ENCODE peak calls at places on chromosomes 11 and 22, in eight cellular contexts. V is AG08396, T is H9, D is WTC11, B is ovary, X is NCI-H460, G is endothelial cell of umbilical vein, L is heart left ventricle. Z is an unnamed sample.

GRCh38 chr11:117815262-117815803 is 9.2 kb downstream of the FXYD2 start:
- DNase-seq in G (no peak), B (no peak), T (no peak), V (no peak), L (no peak), D (no peak), X (no peak), Z (no peak)

GRCh38 chr11:31657091-31657490 is 147.5 kb downstream of the ELP4 start:
- DNase-seq in T (no peak), D (no peak), V (no peak), G (no peak), L (no peak), B (no peak), X (no peak), Z (no peak)

GRCh38 chr22:39518124-39518786 is 2.1 kb upstream of the ATF4 start:
- DNase-seq in T (no peak), B (no peak), D (no peak), L (no peak), V (no peak), G (no peak), X (no peak), Z (no peak)

GRCh38 chr11:104934594-104934993 is 33.8 kb downstream of the CASP4 start:
- DNase-seq in V (no peak), T (no peak), D (no peak), B (no peak), L (no peak), X (no peak), G (no peak), Z (no peak)

GRCh38 chr11:128179049-128179448 is 408.3 kb downstream of the ETS1 start:
- DNase-seq in D (no peak), T (no peak), G (no peak), V (no peak), X (no peak), L (no peak), B (no peak), Z (no peak)

GRCh38 chr11:73198677-73199076 is 19.4 kb upstream of the P2RY2 start:
- DNase-seq in B (no peak), D (peak; percentile 4), G (peak; percentile 81), T (peak; percentile 33), V (no peak), X (peak; percentile 12), L (no peak), Z (no peak)

GRCh38 chr11:123431619-123432018 is 1.6 kb downstream of the GRAMD1B start:
- DNase-seq in D (no peak), V (no peak), B (no peak), T (no peak), G (peak; percentile 66), L (no peak), X (no peak), Z (no peak)

GRCh38 chr22:35630387-35630793 is 13.3 kb upstream of the MB start:
- DNase-seq in T (peak; percentile 57), G (no peak), V (peak; percentile 58), X (no peak), L (no peak), D (no peak), B (no peak), Z (no peak)

GRCh38 chr22:46625113-46625842 is 5.1 kb downstream of the GRAMD4 start:
- DNase-seq in B (no peak), X (no peak), D (no peak), T (no peak), G (no peak), V (no peak), L (no peak), Z (no peak)

GRCh38 chr11:116638463-116638862 is 134.3 kb downstream of the BUD13 start:
- DNase-seq in V (no peak), T (no peak), X (no peak), B (no peak), G (no peak), D (no peak), L (no peak), Z (no peak)

GRCh38 chr11:128222245-128222959 is 365.0 kb downstream of the ETS1 start:
- DNase-seq in B (no peak), X (no peak), V (no peak), G (peak; percentile 39), D (no peak), L (no peak), T (no peak), Z (no peak)

GRCh38 chr11:34266987-34267386 is 90.8 kb downstream of the ABTB2 start:
- DNase-seq in X (no peak), T (no peak), L (no peak), G (no peak), V (peak; percentile 13), B (peak; percentile 51), D (no peak), Z (no peak)

GRCh38 chr11:128527046-128527445 is 60.3 kb downstream of the ETS1 start:
- DNase-seq in L (no peak), T (no peak), D (no peak), X (no peak), V (no peak), B (no peak), G (no peak), Z (no peak)

GRCh38 chr11:6856871-6857270 is 6.0 kb upstream of the OR10A2 start:
- DNase-seq in L (no peak), B (no peak), V (no peak), D (no peak), G (no peak), T (no peak), X (no peak), Z (no peak)

GRCh38 chr11:94031625-94032024 is 10.5 kb downstream of the HEPHL1 start:
- DNase-seq in B (no peak), X (no peak), G (no peak), V (no peak), L (no peak), T (no peak), D (no peak), Z (no peak)

GRCh38 chr22:46596819-46597218 is 23.4 kb upstream of the GRAMD4 start:
- DNase-seq in B (no peak), T (peak; percentile 68), V (no peak), X (no peak), G (no peak), D (peak; percentile 49), L (no peak), Z (no peak)

GRCh38 chr11:44889266-44889665 is 61.4 kb downstream of the TP53I11 start:
- DNase-seq in X (no peak), B (no peak), D (no peak), T (no peak), L (no peak), G (no peak), V (peak; percentile 64), Z (no peak)

GRCh38 chr22:27620367-27621154 is 181.0 kb downstream of the MN1 start:
- DNase-seq in D (no peak), T (no peak), G (no peak), B (no peak), L (no peak), X (no peak), V (no peak), Z (no peak)

GRCh38 chr22:18023509-18024275 is 669 bp downstream of the MICAL3 start:
- DNase-seq in D (peak; percentile 67), B (peak; percentile 76), X (peak; percentile 62), V (peak; percentile 92), T (peak; percentile 80), L (peak; percentile 78), G (peak; percentile 69), Z (peak; percentile 48)